ENCODE peak calls at places on chromosomes 6 and 20, in four cellular contexts. One of them, this sample, is unnamed.

GRCh38 chr6:39224058-39224457 is 5.2 kb downstream of the KCNK5 start:
- DNase-seq in K562: no peak
- DNase-seq in A549: no peak
- DNase-seq in WTC11: no peak
- DNase-seq in this sample: no peak

GRCh38 chr20:47700327-47700726 is 85.0 kb downstream of the SULF2 start:
- DNase-seq in WTC11: no peak
- DNase-seq in K562: no peak
- DNase-seq in A549: no peak
- DNase-seq in this sample: no peak

GRCh38 chr6:24152014-24152413 is 26.0 kb downstream of the NRSN1 start:
- DNase-seq in K562: no peak
- DNase-seq in WTC11: no peak
- DNase-seq in A549: no peak
- DNase-seq in this sample: no peak

GRCh38 chr20:57301026-57301425 is 28.6 kb upstream of the SPO11 start:
- DNase-seq in K562: no peak
- DNase-seq in WTC11: no peak
- DNase-seq in A549: no peak
- DNase-seq in this sample: no peak

GRCh38 chr6:89146748-89147715 is 1.2 kb downstream of the PM20D2 start:
- DNase-seq in A549: peak
- DNase-seq in WTC11: peak
- DNase-seq in K562: no peak
- DNase-seq in this sample: peak

GRCh38 chr6:135014353-135014832 is 40.2 kb downstream of the HBS1L start:
- DNase-seq in WTC11: no peak
- DNase-seq in A549: no peak
- DNase-seq in K562: no peak
- DNase-seq in this sample: no peak

GRCh38 chr6:84766796-84767590 is 2.6 kb upstream of the TBX18 start:
- DNase-seq in K562: no peak
- DNase-seq in A549: no peak
- DNase-seq in WTC11: peak
- DNase-seq in this sample: no peak

GRCh38 chr6:127737009-127737486 is 160.1 kb downstream of the C6orf58 start:
- DNase-seq in WTC11: no peak
- DNase-seq in K562: peak
- DNase-seq in A549: peak
- DNase-seq in this sample: peak

GRCh38 chr20:23160536-23161243 is 74.6 kb upstream of the CD93 start:
- DNase-seq in A549: no peak
- DNase-seq in WTC11: no peak
- DNase-seq in K562: no peak
- DNase-seq in this sample: no peak

GRCh38 chr6:44779130-44779826 is 391.8 kb downstream of the CDC5L start:
- DNase-seq in K562: no peak
- DNase-seq in A549: no peak
- DNase-seq in WTC11: no peak
- DNase-seq in this sample: no peak

GRCh38 chr6:115091461-115091860 is 748.6 kb upstream of the HS3ST5 start:
- DNase-seq in K562: no peak
- DNase-seq in A549: no peak
- DNase-seq in WTC11: no peak
- DNase-seq in this sample: no peak

GRCh38 chr20:24934101-24934661 is 14.9 kb upstream of the CST7 start:
- DNase-seq in A549: no peak
- DNase-seq in WTC11: no peak
- DNase-seq in K562: no peak
- DNase-seq in this sample: no peak

GRCh38 chr6:5723905-5724691 is 282.6 kb downstream of the NRN1 start:
- DNase-seq in A549: no peak
- DNase-seq in K562: no peak
- DNase-seq in WTC11: peak
- DNase-seq in this sample: no peak

GRCh38 chr6:163530406-163530805 is 115.9 kb downstream of the QKI start:
- DNase-seq in WTC11: no peak
- DNase-seq in K562: no peak
- DNase-seq in A549: no peak
- DNase-seq in this sample: no peak

GRCh38 chr6:12606616-12607015 is 110.0 kb upstream of the PHACTR1 start:
- DNase-seq in K562: no peak
- DNase-seq in A549: no peak
- DNase-seq in WTC11: no peak
- DNase-seq in this sample: no peak

GRCh38 chr20:5001174-5002076 is at the start of gene SLC23A2:
- DNase-seq in K562: peak
- DNase-seq in WTC11: peak
- DNase-seq in A549: peak
- DNase-seq in this sample: no peak

GRCh38 chr20:62914970-62915457 is 11.3 kb downstream of the DIDO1 start:
- DNase-seq in K562: peak
- DNase-seq in A549: peak
- DNase-seq in WTC11: peak
- DNase-seq in this sample: peak

GRCh38 chr6:149925253-149925973 is 2.5 kb upstream of the RAET1G start:
- DNase-seq in K562: no peak
- DNase-seq in A549: no peak
- DNase-seq in WTC11: peak
- DNase-seq in this sample: no peak

GRCh38 chr6:157181649-157182048 is 141.7 kb downstream of the TMEM242 start:
- DNase-seq in WTC11: no peak
- DNase-seq in A549: peak
- DNase-seq in K562: no peak
- DNase-seq in this sample: peak

GRCh38 chr6:25279748-25280616 is 808 bp downstream of the CARMIL1 start:
- DNase-seq in WTC11: peak
- DNase-seq in K562: peak
- DNase-seq in A549: peak
- DNase-seq in this sample: peak

GRCh38 chr6:3913077-3913957 is 64.1 kb downstream of the FAM50B start:
- DNase-seq in K562: peak
- DNase-seq in WTC11: no peak
- DNase-seq in A549: peak
- DNase-seq in this sample: peak

GRCh38 chr6:116251568-116252384 is 2.1 kb downstream of the TSPYL4 start:
- DNase-seq in K562: no peak
- DNase-seq in WTC11: no peak
- DNase-seq in A549: no peak
- DNase-seq in this sample: no peak

GRCh38 chr6:96521267-96521624 is 360 bp upstream of the UFL1 start:
- DNase-seq in WTC11: no peak
- DNase-seq in K562: no peak
- DNase-seq in A549: no peak
- DNase-seq in this sample: no peak

GRCh38 chr6:3037578-3038365 is 30.5 kb upstream of the RIPK1 start:
- DNase-seq in A549: no peak
- DNase-seq in K562: no peak
- DNase-seq in WTC11: no peak
- DNase-seq in this sample: no peak

GRCh38 chr6:72683797-72684196 is 61.9 kb downstream of the KCNQ5 start:
- DNase-seq in K562: no peak
- DNase-seq in A549: no peak
- DNase-seq in WTC11: no peak
- DNase-seq in this sample: no peak

GRCh38 chr20:8481636-8482035 is 349.6 kb downstream of the PLCB1 start:
- DNase-seq in K562: no peak
- DNase-seq in WTC11: no peak
- DNase-seq in A549: no peak
- DNase-seq in this sample: no peak

GRCh38 chr6:159953091-159953581 is 15.7 kb upstream of the IGF2R start:
- DNase-seq in K562: no peak
- DNase-seq in WTC11: no peak
- DNase-seq in A549: no peak
- DNase-seq in this sample: no peak

GRCh38 chr6:95804847-95805541 is 210.8 kb upstream of the FUT9 start:
- DNase-seq in WTC11: no peak
- DNase-seq in K562: no peak
- DNase-seq in A549: no peak
- DNase-seq in this sample: peak

GRCh38 chr20:64188682-64189529 is 24.7 kb downstream of the MYT1 start:
- DNase-seq in WTC11: peak
- DNase-seq in K562: no peak
- DNase-seq in A549: peak
- DNase-seq in this sample: peak

GRCh38 chr6:168640738-168641137 is 199.8 kb downstream of the SMOC2 start:
- DNase-seq in A549: no peak
- DNase-seq in WTC11: no peak
- DNase-seq in K562: no peak
- DNase-seq in this sample: no peak

GRCh38 chr6:26401987-26402658 is at the start of gene BTN3A1:
- DNase-seq in A549: peak
- DNase-seq in WTC11: peak
- DNase-seq in K562: peak
- DNase-seq in this sample: peak

GRCh38 chr6:67640462-67640861 is 994.6 kb upstream of the ADGRB3 start:
- DNase-seq in A549: no peak
- DNase-seq in WTC11: no peak
- DNase-seq in K562: no peak
- DNase-seq in this sample: no peak

GRCh38 chr20:23142162-23143050 is 56.3 kb upstream of the CD93 start:
- DNase-seq in WTC11: no peak
- DNase-seq in K562: no peak
- DNase-seq in A549: no peak
- DNase-seq in this sample: no peak

GRCh38 chr20:10670521-10671220 is 3.1 kb downstream of the JAG1 start:
- DNase-seq in WTC11: no peak
- DNase-seq in K562: no peak
- DNase-seq in A549: no peak
- DNase-seq in this sample: peak

GRCh38 chr6:36075656-36076055 is 48.0 kb downstream of the MAPK14 start:
- DNase-seq in WTC11: no peak
- DNase-seq in K562: peak
- DNase-seq in A549: peak
- DNase-seq in this sample: peak

GRCh38 chr20:13960525-13960924 is 29.9 kb downstream of the SEL1L2 start:
- DNase-seq in A549: no peak
- DNase-seq in WTC11: no peak
- DNase-seq in K562: no peak
- DNase-seq in this sample: no peak

GRCh38 chr6:90411292-90411781 is 114.7 kb upstream of the BACH2 start:
- DNase-seq in WTC11: no peak
- DNase-seq in K562: no peak
- DNase-seq in A549: peak
- DNase-seq in this sample: no peak

GRCh38 chr6:104431096-104431495 is 428.6 kb downstream of the HACE1 start:
- DNase-seq in K562: no peak
- DNase-seq in A549: no peak
- DNase-seq in WTC11: no peak
- DNase-seq in this sample: no peak

GRCh38 chr6:8219352-8219943 is 117.1 kb upstream of the EEF1E1 start:
- DNase-seq in WTC11: peak
- DNase-seq in K562: peak
- DNase-seq in A549: peak
- DNase-seq in this sample: peak
- TF ChIP-seq NR3C1 in WTC11: no peak
- TF ChIP-seq NR3C1 in K562: no peak
- TF ChIP-seq NR3C1 in A549: no peak
- TF ChIP-seq NR3C1 in this sample: no peak

DNA sequence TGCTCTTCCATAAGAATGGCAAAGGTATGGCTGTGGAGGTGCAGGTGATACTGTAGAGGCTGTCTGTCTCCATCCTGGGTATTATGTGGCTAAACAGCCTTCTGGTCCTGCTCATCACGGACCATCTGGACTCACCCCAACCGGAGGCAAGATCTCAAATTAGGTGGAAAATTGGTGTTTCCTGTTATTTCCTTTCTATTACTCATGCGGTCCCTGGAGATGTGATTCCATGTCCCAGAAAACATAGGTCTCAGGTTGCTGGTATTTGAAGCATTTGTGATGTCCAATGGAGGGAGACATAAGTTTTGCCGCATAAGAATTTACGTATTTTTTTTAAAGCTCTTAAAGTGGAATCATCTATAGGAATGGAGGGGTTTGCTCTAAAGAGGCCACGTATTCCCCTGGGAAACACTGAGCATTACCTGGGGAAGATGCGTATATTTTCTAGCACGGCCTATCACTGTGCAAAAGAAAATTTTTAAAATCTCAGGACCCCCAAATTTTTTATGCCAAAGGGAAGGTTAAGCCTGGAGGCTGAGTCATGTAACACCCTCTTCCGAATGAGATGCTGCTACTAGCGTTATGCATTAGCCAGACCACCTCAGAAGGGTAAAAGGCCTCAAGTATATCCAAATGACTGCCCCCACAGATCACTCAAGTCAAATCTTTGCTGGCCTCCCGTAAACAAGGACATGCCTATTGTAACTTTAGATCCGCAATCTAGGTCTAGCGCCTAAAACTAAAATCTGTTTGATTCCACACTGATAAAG is 22.4 kb upstream of the PBOV1 start:
- DNase-seq in K562: no peak
- DNase-seq in WTC11: no peak
- DNase-seq in A549: no peak
- DNase-seq in this sample: no peak
- TF ChIP-seq NR3C1 in K562: no peak
- TF ChIP-seq NR3C1 in WTC11: no peak
- TF ChIP-seq NR3C1 in A549: no peak
- TF ChIP-seq NR3C1 in this sample: no peak

DNA sequence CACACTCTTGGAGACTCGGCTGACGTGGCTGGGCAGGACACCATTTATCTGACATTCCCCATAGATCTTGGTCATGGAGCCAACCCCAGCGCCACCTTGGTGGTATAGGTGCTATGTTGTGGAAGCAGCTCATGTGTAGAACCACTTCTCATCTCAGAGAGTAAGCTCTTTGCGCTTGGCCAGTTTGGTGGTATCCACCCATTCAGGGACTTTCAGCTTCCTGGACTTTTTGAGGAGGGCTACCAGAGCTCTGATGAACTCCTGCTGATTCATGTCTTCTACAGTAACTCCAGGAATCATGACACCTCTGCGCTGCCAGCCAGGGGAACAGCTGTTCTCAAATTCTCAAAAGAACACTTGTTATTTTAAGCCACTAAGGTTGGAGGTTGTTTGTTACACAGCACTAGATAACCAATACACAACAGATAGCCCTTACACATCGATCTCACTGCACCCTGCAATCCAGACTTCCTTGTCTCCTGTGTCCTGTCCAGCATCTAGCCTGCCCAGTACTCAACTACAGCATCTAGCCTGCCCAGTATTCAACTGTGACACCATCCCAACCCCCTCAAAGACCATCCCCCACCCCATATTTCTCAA is 86.0 kb upstream of the SLC22A16 start:
- DNase-seq in WTC11: no peak
- DNase-seq in A549: no peak
- DNase-seq in K562: no peak
- DNase-seq in this sample: no peak
- TF ChIP-seq NR3C1 in WTC11: no peak
- TF ChIP-seq NR3C1 in A549: no peak
- TF ChIP-seq NR3C1 in K562: no peak
- TF ChIP-seq NR3C1 in this sample: no peak

GRCh38 chr6:15116889-15117288 is 129.0 kb upstream of the JARID2 start:
- DNase-seq in WTC11: no peak
- DNase-seq in K562: no peak
- DNase-seq in A549: no peak
- DNase-seq in this sample: no peak
- TF ChIP-seq NR3C1 in WTC11: no peak
- TF ChIP-seq NR3C1 in K562: no peak
- TF ChIP-seq NR3C1 in A549: no peak
- TF ChIP-seq NR3C1 in this sample: no peak

This sample was measured in HepG2.